ENCODE peak calls at places on chromosomes 16 and 17, in four cellular contexts. H is A549, A is HepG2, Q is K562. Z is an unnamed sample.

GRCh38 chr17:37702605-37703004 is 42.3 kb downstream of the HNF1B start:
- DNase-seq in H (peak), A (no peak), Q (no peak), Z (peak)

GRCh38 chr17:41004397-41004796 is 4.5 kb downstream of the KRTAP3-1 start:
- DNase-seq in H (no peak), A (no peak), Q (no peak), Z (no peak)

GRCh38 chr17:17235212-17236174 is 1.5 kb downstream of the FLCN start:
- DNase-seq in Q (no peak), H (no peak), A (peak), Z (peak)

GRCh38 chr17:75791251-75791650 is 6.6 kb downstream of the UNK start:
- DNase-seq in H (no peak), Q (no peak), A (no peak), Z (no peak)

GRCh38 chr17:40026816-40027613 is 11.8 kb downstream of the CSF3 start:
- DNase-seq in H (peak), Q (peak), A (peak), Z (peak)

GRCh38 chr16:85253127-85253941 is 141.1 kb upstream of the CIBAR2 start:
- DNase-seq in A (peak), H (peak), Q (peak), Z (peak)

GRCh38 chr17:6959700-6960099 is 36.1 kb upstream of the ALOX12 start:
- DNase-seq in H (no peak), A (no peak), Q (no peak), Z (no peak)

GRCh38 chr16:74521691-74522090 is 85.2 kb downstream of the GLG1 start:
- DNase-seq in A (no peak), H (no peak), Q (no peak), Z (peak)

GRCh38 chr16:67953641-67954375 is 9.9 kb upstream of the LCAT start:
- DNase-seq in A (no peak), H (no peak), Q (no peak), Z (no peak)

GRCh38 chr17:61485067-61485775 is 33.0 kb downstream of the TBX4 start:
- DNase-seq in Q (no peak), A (no peak), H (no peak), Z (peak)

GRCh38 chr17:49764559-49765180 is 739 bp upstream of the FAM117A start:
- DNase-seq in H (no peak), A (no peak), Q (no peak), Z (no peak)

GRCh38 chr17:7685533-7686220 is 1.6 kb downstream of the TP53 start:
- DNase-seq in Q (peak), H (peak), A (peak), Z (peak)

DNA sequence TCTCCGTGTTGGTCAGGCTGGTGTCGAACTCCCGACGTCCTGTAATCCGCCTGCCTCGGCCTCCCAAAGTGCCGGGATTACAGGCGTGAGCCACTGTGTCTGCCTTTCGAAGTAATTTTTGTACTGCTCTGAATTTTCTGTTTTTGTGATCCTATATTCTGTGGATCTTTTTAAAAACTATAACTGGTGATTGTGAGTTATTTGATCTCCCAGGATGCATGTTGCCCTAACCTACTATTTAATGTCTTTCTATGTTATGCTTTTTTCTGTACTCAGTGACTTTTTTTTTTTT is 2.5 kb downstream of the RSPRY1 start:
- DNase-seq in A (no peak), H (no peak), Q (no peak), Z (no peak)
- H3K27ac ChIP-seq in A (peak), H (no peak), Q (no peak), Z (no peak)

GRCh38 chr17:80696964-80697363 is 152.3 kb downstream of the RPTOR start:
- DNase-seq in A (no peak), H (no peak), Q (no peak), Z (no peak)

GRCh38 chr17:80696456-80696855 is 151.8 kb downstream of the RPTOR start:
- DNase-seq in H (no peak), A (no peak), Q (no peak), Z (no peak)

GRCh38 chr17:80694992-80695912 is 150.6 kb downstream of the RPTOR start:
- DNase-seq in H (no peak), A (peak), Q (no peak), Z (no peak)

GRCh38 chr17:80694085-80694991 is 149.7 kb downstream of the RPTOR start:
- DNase-seq in A (no peak), Q (no peak), H (no peak), Z (no peak)

DNA sequence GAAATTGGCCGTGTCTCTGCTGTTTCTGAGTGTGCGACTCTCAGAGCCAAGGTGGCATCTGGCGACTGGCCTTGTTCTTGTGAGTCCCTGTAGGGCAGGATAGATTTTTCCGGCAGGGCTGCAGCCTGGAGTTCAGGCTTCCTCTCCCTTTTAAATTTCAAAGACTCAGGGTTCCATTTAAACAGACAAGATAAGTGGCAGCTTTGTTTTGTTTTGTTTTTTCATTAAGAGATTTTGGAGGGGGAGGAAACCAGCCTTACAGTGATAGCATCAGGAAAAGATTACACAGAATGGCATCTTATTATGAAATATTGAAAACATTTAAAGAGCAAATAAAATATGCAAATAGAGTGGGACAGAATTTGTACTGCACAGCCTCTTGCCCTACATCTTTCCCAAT is 151.3 kb downstream of the RPTOR start:
- DNase-seq in H (no peak), A (no peak), Q (no peak), Z (no peak)
- TF ChIP-seq MAZ in H (no peak), A (no peak), Q (no peak), Z (no peak)

GRCh38 chr16:3654249-3654991 is at the start of gene DNASE1:
- DNase-seq in A (peak), H (peak), Q (peak), Z (peak)
- H3K27ac ChIP-seq in A (peak), H (no peak), Q (peak), Z (no peak)

DNA sequence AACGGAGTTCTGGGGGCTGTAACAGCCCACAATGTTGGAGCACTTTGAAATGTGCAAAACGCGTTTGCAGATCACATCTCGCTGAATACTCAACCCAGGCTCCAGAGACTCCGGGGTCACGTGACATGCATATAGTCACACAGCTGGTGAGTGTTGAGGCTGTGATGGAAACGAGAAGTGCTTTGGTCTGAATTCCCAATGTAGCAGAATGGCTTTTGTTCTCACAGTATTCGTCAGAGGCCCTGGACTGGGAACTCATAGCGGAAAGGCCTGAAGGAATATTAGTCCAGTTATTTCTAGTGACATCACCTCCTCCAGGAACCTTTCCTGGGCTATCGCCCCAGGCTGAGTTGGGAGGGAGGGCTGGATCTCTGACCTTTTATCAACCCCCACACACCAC is 95.8 kb upstream of the CRHR1 start:
- DNase-seq in A (no peak), H (no peak), Q (no peak), Z (no peak)
- TF ChIP-seq MAZ in A (no peak), H (no peak), Q (no peak), Z (no peak)

DNA sequence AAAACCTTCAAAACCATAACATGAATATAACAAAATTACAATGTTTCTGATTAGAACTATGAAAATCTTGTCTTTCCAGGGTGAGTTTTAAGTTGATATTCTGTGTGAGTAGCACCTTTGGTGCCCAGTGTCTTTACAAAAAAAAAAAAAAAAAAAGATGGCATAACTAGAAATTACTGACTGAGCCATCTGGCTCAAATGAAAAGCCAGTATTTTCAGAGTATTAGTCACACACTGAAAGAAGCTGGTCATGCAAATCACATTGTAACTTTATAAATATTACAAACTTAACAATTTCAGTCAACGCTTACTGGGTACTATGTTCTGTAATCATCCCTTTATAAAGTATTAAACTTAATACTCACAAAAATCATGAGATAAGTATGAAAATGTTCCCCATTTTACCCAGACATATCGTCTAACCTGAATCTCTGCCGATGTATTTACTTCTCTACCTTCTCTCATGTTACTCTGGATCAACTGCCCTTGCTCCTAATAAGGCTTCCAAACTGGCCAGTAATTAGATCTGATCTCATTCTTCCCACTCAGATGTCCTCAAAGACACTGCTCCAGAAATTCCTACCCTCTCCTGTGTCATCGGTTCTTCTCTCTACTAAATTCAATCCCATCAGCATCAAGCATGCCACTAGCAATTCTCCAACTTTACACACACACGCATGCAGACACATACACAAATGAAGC is 25.4 kb downstream of the UBE2G1 start:
- DNase-seq in Q (no peak), A (no peak), H (no peak), Z (peak)
- H3K27ac ChIP-seq in Q (no peak), A (no peak), H (no peak), Z (no peak)

GRCh38 chr17:1557355-1558095 is 5.1 kb downstream of the PITPNA start:
- DNase-seq in H (no peak), A (no peak), Q (no peak), Z (peak)
- TF ChIP-seq MAZ in H (no peak), A (no peak), Q (no peak), Z (no peak)

DNA sequence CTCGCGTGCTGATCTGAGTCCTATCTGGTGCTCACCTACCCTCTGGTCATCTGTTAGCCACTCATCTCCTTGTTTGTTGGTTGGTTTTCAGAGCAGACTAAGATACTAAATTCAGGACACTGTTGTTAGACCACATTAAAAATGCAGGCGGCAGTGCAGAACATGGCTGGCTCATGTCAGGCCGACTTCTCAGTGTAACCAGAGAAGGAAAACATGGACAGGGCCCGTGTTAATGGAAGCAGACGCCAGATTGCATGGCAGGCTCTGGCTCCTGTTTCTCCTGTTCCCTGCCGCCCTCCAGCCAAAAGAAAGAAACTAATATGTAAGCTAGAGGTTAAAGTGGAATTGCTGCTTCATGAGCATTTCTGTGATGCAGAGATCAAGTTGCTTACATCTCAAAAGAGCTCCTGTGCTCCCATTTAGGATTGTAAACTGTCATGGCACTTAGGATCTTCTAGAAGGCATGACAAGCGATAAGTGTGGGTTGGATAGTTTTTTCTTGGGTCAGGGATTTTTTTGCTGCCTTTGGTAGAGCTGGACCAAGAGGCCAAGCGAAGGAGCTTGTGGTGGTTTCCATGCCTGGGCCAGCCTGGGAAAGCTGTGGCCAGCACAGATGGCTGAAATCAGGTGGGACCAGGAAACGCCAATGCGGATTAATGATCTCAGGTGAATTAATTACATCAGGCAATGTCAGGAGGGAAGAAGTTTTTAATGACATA is 56.1 kb downstream of the YPEL2 start:
- DNase-seq in H (no peak), A (no peak), Q (no peak), Z (no peak)
- H3K27ac ChIP-seq in H (no peak), A (no peak), Q (no peak), Z (no peak)

DNA sequence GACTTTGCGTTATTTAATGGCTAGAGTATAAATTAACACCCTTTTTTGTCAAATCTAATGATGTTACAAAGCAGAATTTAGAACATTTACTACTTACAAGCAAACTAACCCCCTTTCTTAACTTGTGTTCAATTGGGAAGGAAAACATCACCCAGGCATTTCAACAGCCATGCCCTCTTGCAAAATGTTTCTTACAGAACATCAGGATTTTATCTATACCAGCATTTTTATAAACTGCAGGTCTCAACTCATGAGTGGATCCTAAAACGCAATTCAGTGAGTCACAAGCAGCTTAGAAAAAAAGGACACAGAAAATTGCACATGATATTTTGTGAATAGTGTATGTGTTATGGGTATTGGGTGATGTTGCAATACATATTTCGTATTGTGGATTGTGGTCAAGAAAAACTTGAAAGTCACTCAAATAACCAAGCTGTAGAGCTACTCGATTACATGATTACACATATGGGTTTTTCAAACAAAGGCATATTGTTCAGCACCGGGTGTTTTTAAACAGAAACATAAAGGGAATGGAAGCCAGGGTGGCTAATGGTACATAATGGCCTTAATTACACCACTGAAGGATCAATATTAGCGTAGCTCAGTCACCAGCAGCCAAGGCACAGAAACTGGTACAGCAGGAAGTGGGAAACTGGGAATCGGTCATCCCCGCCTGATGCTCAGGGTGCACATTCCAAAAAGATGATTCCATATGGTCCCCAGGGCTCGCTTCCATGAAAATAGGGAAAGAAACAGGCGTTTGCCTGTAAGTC is 1.4 kb downstream of the WIPI1 start:
- DNase-seq in Q (no peak), A (peak), H (no peak), Z (peak)
- TF ChIP-seq MAZ in Q (no peak), A (no peak), H (no peak), Z (no peak)

Z was measured in IMR-90.